ENCODE peak calls at places on chromosomes 5 and 9, in four cellular contexts. G is tibial nerve, J is ovary, W is heart left ventricle. Z is an unnamed sample. For H3K4me1, the result is how much of the 10 kb centered on the place peaks cover.

GRCh38 chr5:84218546-84218945 is 166.1 kb downstream of the EDIL3 start:
- DNase-seq in G (no peak), J (no peak), W (no peak), Z (no peak)

GRCh38 chr5:81265101-81265500 is 32.0 kb downstream of the CKMT2 start:
- DNase-seq in G (no peak), J (no peak), W (no peak), Z (no peak)

GRCh38 chr9:90299963-90300362 is 342.7 kb downstream of the DIRAS2 start:
- DNase-seq in G (no peak), J (no peak), W (no peak), Z (no peak)

GRCh38 chr5:59039296-59040006 is 456.6 kb downstream of the RAB3C start:
- DNase-seq in G (peak), J (peak), W (peak), Z (peak)

GRCh38 chr5:159987031-159987674 is 21.8 kb upstream of the TTC1 start:
- DNase-seq in G (peak), J (peak), W (peak), Z (peak)

GRCh38 chr9:124190761-124191160 is 67.0 kb upstream of the NEK6 start:
- DNase-seq in G (peak), J (no peak), W (no peak), Z (no peak)

GRCh38 chr5:141855265-141856029 is 22.8 kb downstream of the PCDH1 start:
- DNase-seq in G (no peak), J (no peak), W (peak), Z (no peak)

GRCh38 chr9:7461791-7462190 is 337.8 kb downstream of the DMAC1 start:
- DNase-seq in G (no peak), J (no peak), W (no peak), Z (no peak)

GRCh38 chr5:137565450-137565849 is 66.3 kb upstream of the SPOCK1 start:
- DNase-seq in G (no peak), J (no peak), W (no peak), Z (no peak)

GRCh38 chr5:8366296-8366695 is 497.3 kb downstream of the MTRR start:
- DNase-seq in G (no peak), J (no peak), W (no peak), Z (no peak)

GRCh38 chr5:123455095-123455494 is 31.9 kb upstream of the CEP120 start:
- DNase-seq in G (no peak), J (no peak), W (no peak), Z (no peak)

GRCh38 chr5:100444961-100445360 is 90.2 kb upstream of the FAM174A start:
- DNase-seq in G (no peak), J (no peak), W (no peak), Z (no peak)

GRCh38 chr9:131889437-131890244 is 149.8 kb upstream of the RAPGEF1 start:
- DNase-seq in G (no peak), J (no peak), W (peak), Z (no peak)

GRCh38 chr5:27325513-27325912 is 287.1 kb upstream of the CDH9 start:
- DNase-seq in G (no peak), J (no peak), W (no peak), Z (no peak)

GRCh38 chr9:110588296-110588695 is 8.8 kb upstream of the SVEP1 start:
- DNase-seq in G (no peak), J (no peak), W (no peak), Z (no peak)

GRCh38 chr5:17813214-17813613 is 179.0 kb downstream of the TAF11L14 start:
- DNase-seq in G (no peak), J (no peak), W (no peak), Z (no peak)

GRCh38 chr5:76544268-76544926 is 78.8 kb downstream of the F2RL2 start:
- DNase-seq in G (no peak), J (no peak), W (no peak), Z (peak)

GRCh38 chr5:80231243-80231642 is 24.6 kb downstream of the SERINC5 start:
- DNase-seq in G (no peak), J (no peak), W (no peak), Z (no peak)

GRCh38 chr9:122291458-122291857 is 26.8 kb downstream of the MRRF start:
- DNase-seq in G (no peak), J (no peak), W (no peak), Z (no peak)

GRCh38 chr5:157961828-157962390 is 103.0 kb upstream of the CLINT1 start:
- DNase-seq in G (no peak), J (no peak), W (no peak), Z (no peak)

GRCh38 chr5:178538624-178539344 is 51.4 kb downstream of the COL23A1 start:
- DNase-seq in G (no peak), J (no peak), W (no peak), Z (no peak)

GRCh38 chr9:19999491-20000057 is 210.7 kb upstream of the SLC24A2 start:
- DNase-seq in G (no peak), J (no peak), W (no peak), Z (no peak)

GRCh38 chr5:152462021-152462721 is 57.1 kb upstream of the NMUR2 start:
- DNase-seq in G (no peak), J (no peak), W (no peak), Z (no peak)
- TF ChIP-seq CTCF in G (no peak), J (no peak), W (no peak), Z (no peak)

GRCh38 chr9:73077625-73078030 is 74.0 kb upstream of the ANXA1 start:
- DNase-seq in G (no peak), J (no peak), W (no peak), Z (no peak)
- H3K4me1 ChIP-seq in G (under half), J (under half), W (under half), Z (under half)

DNA sequence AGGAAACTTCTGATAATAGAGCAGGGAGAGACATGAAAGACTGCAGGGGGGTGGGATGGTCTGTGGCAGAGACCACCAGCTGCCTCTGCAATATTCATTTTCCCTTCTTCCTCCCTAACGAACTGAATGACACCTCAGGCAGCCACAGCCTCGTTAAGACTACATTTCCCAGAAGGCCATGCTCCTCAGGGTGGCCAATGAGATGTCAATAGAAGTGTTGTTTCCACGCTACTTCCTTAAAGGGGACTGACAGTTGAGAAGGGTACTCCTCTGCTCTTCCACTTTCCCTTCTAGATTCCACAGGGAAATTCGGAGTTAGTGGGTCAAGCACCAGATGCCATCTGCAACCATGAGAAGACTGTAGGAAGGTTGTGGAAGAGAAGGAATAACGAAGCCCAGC is 52.0 kb upstream of the DAPK1 start:
- DNase-seq in G (no peak), J (no peak), W (peak), Z (no peak)
- H3K4me3 ChIP-seq in G (no peak), J (no peak), W (no peak), Z (no peak)

GRCh38 chr9:97629136-97629535 is 4.0 kb downstream of the TSTD2 start:
- DNase-seq in G (no peak), J (no peak), W (no peak), Z (no peak)
- TF ChIP-seq CTCF in G (no peak), J (no peak), W (no peak), Z (no peak)

GRCh38 chr9:133659566-133659965 is 23.4 kb downstream of the DBH start:
- DNase-seq in G (no peak), J (no peak), W (no peak), Z (no peak)
- H3K4me1 ChIP-seq in G (under half), J (under half), W (under half), Z (under half)

DNA sequence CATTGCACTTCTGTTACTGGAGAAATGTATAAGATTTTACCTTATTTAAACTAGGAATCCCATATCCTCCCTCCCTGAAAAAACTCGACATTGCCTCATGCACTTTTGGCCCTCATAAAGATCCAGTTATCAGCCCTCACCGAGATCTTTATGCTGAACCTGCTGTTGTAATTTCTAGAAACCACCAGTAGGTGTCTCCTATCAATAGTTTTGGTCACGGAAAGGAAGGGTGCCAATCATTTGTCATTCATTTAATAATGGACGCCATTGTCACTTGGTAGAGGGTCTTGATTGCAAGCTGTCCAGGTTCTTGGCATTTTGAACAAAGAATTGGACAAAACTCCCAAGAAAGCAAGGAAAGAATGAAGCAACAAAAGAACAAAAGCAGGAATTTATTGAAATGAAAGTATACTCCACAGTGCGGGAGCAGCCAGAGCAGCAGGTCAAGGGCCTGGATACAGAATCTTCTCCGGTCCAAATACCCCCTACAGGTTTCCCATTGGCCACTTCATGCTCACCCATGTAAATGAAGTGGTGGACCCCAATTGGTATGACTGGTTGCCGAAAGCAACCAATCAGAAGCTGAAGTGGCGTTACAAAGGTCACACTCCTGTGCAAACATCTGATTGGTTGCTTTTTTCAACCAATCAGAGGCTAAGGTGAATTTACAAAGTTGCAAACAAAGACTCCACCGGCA is 524.3 kb downstream of the PSAT1 start:
- DNase-seq in G (no peak), J (no peak), W (no peak), Z (no peak)
- H3K4me3 ChIP-seq in G (no peak), J (no peak), W (no peak), Z (peak)

GRCh38 chr9:83330207-83331196 is 207.7 kb downstream of the FRMD3 start:
- DNase-seq in G (no peak), J (no peak), W (no peak), Z (no peak)
- TF ChIP-seq CTCF in G (no peak), J (no peak), W (no peak), Z (no peak)

GRCh38 chr5:68618501-68618900 is 402.9 kb downstream of the PIK3R1 start:
- DNase-seq in G (no peak), J (no peak), W (no peak), Z (no peak)
- H3K4me1 ChIP-seq in G (under half), J (under half), W (under half), Z (under half)